ENCODE peak calls at places on chromosomes 2 and 18, in nine cellular contexts. N is mucosa of descending colon, J is neural crest cell, U is neural progenitor cell, H is retinal pigment epithelial cell, Y is psoas muscle, K is GM13976, S is keratinocyte, G is mesothelial cell of epicardium. X is an unnamed sample.

GRCh38 chr2:221600388-221600787 is 28.3 kb upstream of the EPHA4 start:
- DNase-seq in G (no peak), J (no peak), N (no peak), H (no peak), K (no peak), U (no peak), Y (no peak), S (no peak), X (no peak)

GRCh38 chr2:25215948-25216679 is 47.7 kb upstream of the POMC start:
- DNase-seq in J (peak), U (peak), H (no peak), N (peak), G (peak), S (peak), K (peak), Y (peak), X (peak)

GRCh38 chr2:168926621-168927386 is 25.7 kb downstream of the G6PC2 start:
- DNase-seq in S (no peak), J (no peak), Y (no peak), U (no peak), H (no peak), K (no peak), N (no peak), G (no peak), X (no peak)

GRCh38 chr18:57901819-57902600 is 98.9 kb upstream of the ATP8B1 start:
- DNase-seq in U (no peak), N (peak), G (no peak), K (no peak), Y (no peak), S (peak), J (no peak), H (peak), X (no peak)

GRCh38 chr2:7118606-7119503 is 201.6 kb downstream of the RNF144A start:
- DNase-seq in G (peak), U (peak), J (peak), K (no peak), S (no peak), Y (no peak), N (peak), H (no peak), X (no peak)

GRCh38 chr2:119694470-119694993 is 15.5 kb downstream of the TMEM177 start:
- DNase-seq in U (no peak), Y (no peak), S (no peak), J (no peak), K (no peak), H (no peak), N (no peak), G (no peak), X (no peak)

GRCh38 chr2:68091439-68092034 is 28.7 kb upstream of the C1D start:
- DNase-seq in U (no peak), K (no peak), G (no peak), N (no peak), J (no peak), H (no peak), Y (no peak), S (no peak), X (no peak)

GRCh38 chr18:64474751-64475150 is 325.9 kb upstream of the LINC00305 start:
- DNase-seq in N (no peak), U (no peak), K (no peak), H (no peak), G (no peak), S (no peak), J (no peak), Y (no peak), X (no peak)

GRCh38 chr18:8623549-8624106 is 14.4 kb downstream of the RAB12 start:
- DNase-seq in J (no peak), H (no peak), G (no peak), K (peak), N (no peak), S (no peak), U (no peak), Y (no peak), X (no peak)

GRCh38 chr2:25380023-25380422 is 38.3 kb upstream of the DNMT3A start:
- DNase-seq in S (no peak), J (no peak), N (no peak), U (no peak), K (peak), Y (no peak), H (no peak), G (no peak), X (no peak)

GRCh38 chr2:154189963-154190362 is 318.2 kb downstream of the GALNT13 start:
- DNase-seq in H (no peak), J (no peak), N (no peak), S (no peak), Y (no peak), K (no peak), U (peak), G (no peak), X (no peak)

GRCh38 chr2:34627003-34627402 is 1027.9 kb upstream of the FAM98A start:
- DNase-seq in J (no peak), H (no peak), N (peak), U (no peak), G (no peak), K (no peak), S (no peak), Y (no peak), X (no peak)

GRCh38 chr2:216571178-216571908 is 61.9 kb upstream of the IGFBP2 start:
- DNase-seq in N (no peak), G (no peak), U (no peak), H (no peak), Y (no peak), K (no peak), J (no peak), S (no peak), X (no peak)

GRCh38 chr2:109086743-109087020 is 42.3 kb upstream of the SH3RF3 start:
- DNase-seq in H (no peak), S (no peak), N (no peak), U (no peak), G (peak), J (no peak), K (no peak), Y (no peak), X (no peak)

GRCh38 chr2:224772494-224772893 is 56.3 kb upstream of the CCDC195 start:
- DNase-seq in Y (no peak), S (no peak), H (no peak), N (no peak), K (no peak), U (no peak), J (no peak), G (no peak), X (no peak)

GRCh38 chr18:32093523-32093922 is 1.8 kb downstream of the RNF138 start:
- DNase-seq in S (no peak), Y (no peak), N (peak), J (no peak), H (no peak), G (no peak), U (no peak), K (peak), X (peak)

GRCh38 chr2:85525029-85525428 is 13.9 kb upstream of the MAT2A start:
- DNase-seq in J (no peak), G (no peak), S (no peak), K (no peak), U (no peak), H (no peak), Y (no peak), N (no peak), X (no peak)

GRCh38 chr2:214076527-214076926 is 334.3 kb upstream of the VWC2L start:
- DNase-seq in Y (no peak), N (no peak), U (no peak), S (no peak), K (no peak), H (no peak), J (no peak), G (no peak), X (no peak)

GRCh38 chr2:141440072-141440635 is 690.7 kb downstream of the LRP1B start:
- DNase-seq in H (no peak), U (no peak), J (no peak), N (no peak), S (no peak), K (no peak), G (no peak), Y (no peak), X (no peak)

GRCh38 chr2:216653931-216654365 is 20.7 kb downstream of the IGFBP2 start:
- DNase-seq in U (no peak), N (no peak), H (no peak), Y (no peak), S (no peak), K (no peak), J (no peak), G (no peak), X (no peak)

GRCh38 chr2:84674099-84674498 is 157.8 kb downstream of the DNAH6 start:
- DNase-seq in S (no peak), U (no peak), K (no peak), J (no peak), H (no peak), N (no peak), G (no peak), Y (no peak), X (no peak)

GRCh38 chr2:86304416-86304815 is 33.0 kb downstream of the REEP1 start:
- DNase-seq in N (no peak), S (no peak), U (peak), G (no peak), K (no peak), H (no peak), Y (no peak), J (no peak), X (no peak)

GRCh38 chr18:39162013-39162412 is 1596.4 kb upstream of the CELF4 start:
- DNase-seq in Y (no peak), J (no peak), K (no peak), U (no peak), N (no peak), H (no peak), S (no peak), G (no peak), X (no peak)
- TF ChIP-seq CTCF in Y (no peak), J (no peak), K (no peak), U (no peak), N (no peak), H (no peak), S (no peak), G (no peak), X (no peak)

GRCh38 chr18:55775972-55776371 is 188.0 kb upstream of the TCF4 start:
- DNase-seq in H (no peak), N (no peak), S (no peak), Y (no peak), U (no peak), G (no peak), J (no peak), K (no peak), X (no peak)
- TF ChIP-seq CTCF in H (peak), N (no peak), S (no peak), Y (no peak), U (peak), G (no peak), J (no peak), K (no peak), X (no peak)

GRCh38 chr2:203237501-203238238 is 1.1 kb upstream of the CYP20A1 start:
- DNase-seq in S (no peak), K (no peak), J (no peak), N (peak), G (no peak), H (no peak), Y (no peak), U (no peak), X (no peak)

GRCh38 chr2:203238329-203238710 is 498 bp upstream of the CYP20A1 start:
- DNase-seq in U (no peak), H (no peak), J (no peak), G (no peak), S (no peak), N (no peak), Y (no peak), K (no peak), X (no peak)

GRCh38 chr2:203242518-203242917 is 3.7 kb downstream of the CYP20A1 start:
- DNase-seq in K (no peak), S (no peak), G (no peak), U (no peak), J (no peak), N (no peak), H (no peak), Y (no peak), X (no peak)

GRCh38 chr2:203240491-203240890 is 1.7 kb downstream of the CYP20A1 start:
- DNase-seq in U (no peak), H (no peak), N (no peak), K (no peak), Y (no peak), S (no peak), J (no peak), G (no peak), X (no peak)

GRCh38 chr2:203238711-203239526 is at the start of gene CYP20A1:
- DNase-seq in K (peak), J (peak), G (peak), H (peak), S (peak), N (peak), U (peak), Y (peak), X (peak)
- TF ChIP-seq CTCF in K (peak), J (peak), G (no peak), H (peak), S (peak), N (peak), U (peak), Y (peak), X (peak)

GRCh38 chr2:120907822-120908221 is 172.2 kb downstream of the GLI2 start:
- DNase-seq in K (no peak), N (no peak), S (no peak), Y (no peak), U (no peak), G (no peak), H (no peak), J (no peak), X (no peak)
- TF ChIP-seq CTCF in K (no peak), N (no peak), S (peak), Y (no peak), U (no peak), G (no peak), H (peak), J (peak), X (no peak)

GRCh38 chr2:212098966-212099365 is 439.6 kb downstream of the ERBB4 start:
- DNase-seq in H (no peak), S (no peak), J (no peak), U (no peak), G (no peak), N (no peak), K (no peak), Y (no peak), X (no peak)

GRCh38 chr2:212097001-212097400 is 441.6 kb downstream of the ERBB4 start:
- DNase-seq in U (no peak), G (no peak), H (no peak), Y (no peak), N (no peak), S (no peak), J (no peak), K (no peak), X (no peak)

DNA sequence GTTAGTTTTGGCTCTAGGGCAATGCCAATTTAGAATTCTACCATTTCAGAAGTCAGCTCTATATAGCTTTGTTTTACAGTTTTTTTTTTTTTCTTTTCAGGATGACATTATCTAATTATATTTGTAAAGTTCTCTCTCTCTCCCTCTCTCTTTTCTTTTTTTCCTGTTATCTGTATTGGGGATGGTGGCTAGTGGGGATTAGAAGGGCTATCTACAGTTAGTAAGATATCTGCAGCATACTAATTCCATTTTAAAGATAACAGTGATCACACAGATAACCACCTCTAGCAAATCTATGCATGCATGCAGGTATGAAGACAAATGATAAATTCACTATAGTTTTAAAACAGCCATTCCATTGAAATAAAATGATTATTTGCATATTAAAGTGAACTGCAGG is 438.9 kb downstream of the ERBB4 start:
- DNase-seq in S (no peak), N (no peak), U (no peak), G (no peak), K (no peak), J (no peak), Y (no peak), H (no peak), X (no peak)
- TF ChIP-seq CTCF in S (no peak), N (no peak), U (no peak), G (no peak), K (no peak), J (no peak), Y (no peak), H (no peak), X (no peak)